ENCODE peak calls at places on chromosome 21, in eight cellular contexts. One of them, this sample, is unnamed.

GRCh38 chr21:33212159-33212851 is 17.4 kb upstream of the IFNAR2 start:
- DNase-seq in NCI-H1417 treated with DMSO at 0.1 percent for 48 hours: no peak
- DNase-seq in AG09309: no peak
- DNase-seq in stimulated activated CD4-positive, alpha-beta T cell treated with anti-CD3 and anti-CD28 coated beads, Interleukin-2, amount 100 ng/mL, for 48 hours: no peak
- DNase-seq in A673: no peak
- DNase-seq in skeletal muscle cell: peak
- DNase-seq in right cardiac atrium: no peak
- DNase-seq in COLO829: no peak
- DNase-seq in this sample: peak

GRCh38 chr21:45249626-45250025 is 38.1 kb downstream of the POFUT2 start:
- DNase-seq in COLO829: no peak
- DNase-seq in NCI-H1417 treated with DMSO at 0.1 percent for 48 hours: no peak
- DNase-seq in right cardiac atrium: peak
- DNase-seq in skeletal muscle cell: no peak
- DNase-seq in stimulated activated CD4-positive, alpha-beta T cell treated with anti-CD3 and anti-CD28 coated beads, Interleukin-2, amount 100 ng/mL, for 48 hours: no peak
- DNase-seq in AG09309: no peak
- DNase-seq in A673: no peak
- DNase-seq in this sample: no peak

GRCh38 chr21:44866780-44867179 is 6.7 kb downstream of the PTTG1IP start:
- DNase-seq in A673: no peak
- DNase-seq in stimulated activated CD4-positive, alpha-beta T cell treated with anti-CD3 and anti-CD28 coated beads, Interleukin-2, amount 100 ng/mL, for 48 hours: no peak
- DNase-seq in right cardiac atrium: no peak
- DNase-seq in NCI-H1417 treated with DMSO at 0.1 percent for 48 hours: no peak
- DNase-seq in COLO829: no peak
- DNase-seq in AG09309: no peak
- DNase-seq in skeletal muscle cell: no peak
- DNase-seq in this sample: no peak

GRCh38 chr21:35265170-35265877 is 216.2 kb upstream of the RUNX1 start:
- DNase-seq in skeletal muscle cell: no peak
- DNase-seq in COLO829: no peak
- DNase-seq in stimulated activated CD4-positive, alpha-beta T cell treated with anti-CD3 and anti-CD28 coated beads, Interleukin-2, amount 100 ng/mL, for 48 hours: no peak
- DNase-seq in right cardiac atrium: no peak
- DNase-seq in NCI-H1417 treated with DMSO at 0.1 percent for 48 hours: no peak
- DNase-seq in AG09309: no peak
- DNase-seq in A673: no peak
- DNase-seq in this sample: no peak

GRCh38 chr21:41763398-41763931 is 3.4 kb downstream of the RIPK4 start:
- DNase-seq in NCI-H1417 treated with DMSO at 0.1 percent for 48 hours: peak
- DNase-seq in AG09309: no peak
- DNase-seq in A673: peak
- DNase-seq in COLO829: no peak
- DNase-seq in stimulated activated CD4-positive, alpha-beta T cell treated with anti-CD3 and anti-CD28 coated beads, Interleukin-2, amount 100 ng/mL, for 48 hours: no peak
- DNase-seq in right cardiac atrium: no peak
- DNase-seq in skeletal muscle cell: no peak
- DNase-seq in this sample: no peak

GRCh38 chr21:32717851-32718316 is 9.9 kb downstream of the SYNJ1 start:
- DNase-seq in A673: no peak
- DNase-seq in stimulated activated CD4-positive, alpha-beta T cell treated with anti-CD3 and anti-CD28 coated beads, Interleukin-2, amount 100 ng/mL, for 48 hours: no peak
- DNase-seq in right cardiac atrium: no peak
- DNase-seq in skeletal muscle cell: no peak
- DNase-seq in NCI-H1417 treated with DMSO at 0.1 percent for 48 hours: no peak
- DNase-seq in COLO829: no peak
- DNase-seq in AG09309: no peak
- DNase-seq in this sample: peak

GRCh38 chr21:45552696-45553391 is 10.6 kb upstream of the SLC19A1 start:
- DNase-seq in stimulated activated CD4-positive, alpha-beta T cell treated with anti-CD3 and anti-CD28 coated beads, Interleukin-2, amount 100 ng/mL, for 48 hours: no peak
- DNase-seq in AG09309: no peak
- DNase-seq in NCI-H1417 treated with DMSO at 0.1 percent for 48 hours: no peak
- DNase-seq in skeletal muscle cell: no peak
- DNase-seq in COLO829: no peak
- DNase-seq in right cardiac atrium: peak
- DNase-seq in A673: no peak
- DNase-seq in this sample: no peak

GRCh38 chr21:43971201-43971991 is 40.7 kb upstream of the TRAPPC10 start:
- DNase-seq in NCI-H1417 treated with DMSO at 0.1 percent for 48 hours: no peak
- DNase-seq in COLO829: no peak
- DNase-seq in A673: no peak
- DNase-seq in skeletal muscle cell: no peak
- DNase-seq in stimulated activated CD4-positive, alpha-beta T cell treated with anti-CD3 and anti-CD28 coated beads, Interleukin-2, amount 100 ng/mL, for 48 hours: no peak
- DNase-seq in right cardiac atrium: no peak
- DNase-seq in AG09309: no peak
- DNase-seq in this sample: no peak

GRCh38 chr21:44329086-44329889 is 9.9 kb downstream of the CFAP410 start:
- DNase-seq in stimulated activated CD4-positive, alpha-beta T cell treated with anti-CD3 and anti-CD28 coated beads, Interleukin-2, amount 100 ng/mL, for 48 hours: no peak
- DNase-seq in A673: no peak
- DNase-seq in AG09309: no peak
- DNase-seq in COLO829: no peak
- DNase-seq in skeletal muscle cell: no peak
- DNase-seq in NCI-H1417 treated with DMSO at 0.1 percent for 48 hours: no peak
- DNase-seq in right cardiac atrium: peak
- DNase-seq in this sample: peak

GRCh38 chr21:28624626-28625025 is 368.1 kb downstream of the LTN1 start:
- DNase-seq in A673: no peak
- DNase-seq in skeletal muscle cell: no peak
- DNase-seq in right cardiac atrium: no peak
- DNase-seq in COLO829: no peak
- DNase-seq in NCI-H1417 treated with DMSO at 0.1 percent for 48 hours: no peak
- DNase-seq in stimulated activated CD4-positive, alpha-beta T cell treated with anti-CD3 and anti-CD28 coated beads, Interleukin-2, amount 100 ng/mL, for 48 hours: no peak
- DNase-seq in AG09309: no peak
- DNase-seq in this sample: no peak

GRCh38 chr21:16563795-16564194 is 834.0 kb downstream of the USP25 start:
- DNase-seq in A673: no peak
- DNase-seq in skeletal muscle cell: no peak
- DNase-seq in stimulated activated CD4-positive, alpha-beta T cell treated with anti-CD3 and anti-CD28 coated beads, Interleukin-2, amount 100 ng/mL, for 48 hours: no peak
- DNase-seq in right cardiac atrium: peak
- DNase-seq in AG09309: no peak
- DNase-seq in COLO829: no peak
- DNase-seq in NCI-H1417 treated with DMSO at 0.1 percent for 48 hours: no peak
- DNase-seq in this sample: no peak

GRCh38 chr21:38223893-38224540 is 32.8 kb upstream of the KCNJ15 start:
- DNase-seq in NCI-H1417 treated with DMSO at 0.1 percent for 48 hours: no peak
- DNase-seq in AG09309: no peak
- DNase-seq in COLO829: no peak
- DNase-seq in skeletal muscle cell: no peak
- DNase-seq in A673: peak
- DNase-seq in stimulated activated CD4-positive, alpha-beta T cell treated with anti-CD3 and anti-CD28 coated beads, Interleukin-2, amount 100 ng/mL, for 48 hours: no peak
- DNase-seq in right cardiac atrium: no peak
- DNase-seq in this sample: peak